ENCODE peak calls at places on chromosomes 6 and 20, in nine cellular contexts. One of them, this sample, is unnamed.

GRCh38 chr20:56630086-56630493 is 984 bp downstream of the TFAP2C start:
- DNase-seq in left lung: peak
- DNase-seq in anterior cingulate cortex: no peak
- DNase-seq in mesothelial cell of epicardium: peak
- DNase-seq in ureter: peak
- DNase-seq in GM20000: peak
- DNase-seq in GM04504: peak
- DNase-seq in fibroblast of mammary gland: peak
- DNase-seq in HuH-7: no peak
- DNase-seq in this sample: peak

GRCh38 chr6:154202334-154202733 is 154.3 kb downstream of the IPCEF1 start:
- DNase-seq in left lung: no peak
- DNase-seq in anterior cingulate cortex: no peak
- DNase-seq in mesothelial cell of epicardium: no peak
- DNase-seq in ureter: no peak
- DNase-seq in GM20000: no peak
- DNase-seq in GM04504: no peak
- DNase-seq in fibroblast of mammary gland: no peak
- DNase-seq in HuH-7: no peak
- DNase-seq in this sample: no peak

GRCh38 chr6:4616311-4616710 is 159.9 kb upstream of the CDYL start:
- DNase-seq in left lung: no peak
- DNase-seq in anterior cingulate cortex: no peak
- DNase-seq in mesothelial cell of epicardium: no peak
- DNase-seq in ureter: no peak
- DNase-seq in GM20000: no peak
- DNase-seq in GM04504: no peak
- DNase-seq in fibroblast of mammary gland: no peak
- DNase-seq in HuH-7: no peak
- DNase-seq in this sample: no peak

GRCh38 chr6:89997456-89998445 is 103.5 kb downstream of the GJA10 start:
- DNase-seq in left lung: no peak
- DNase-seq in anterior cingulate cortex: no peak
- DNase-seq in mesothelial cell of epicardium: no peak
- DNase-seq in ureter: no peak
- DNase-seq in GM20000: no peak
- DNase-seq in GM04504: no peak
- DNase-seq in fibroblast of mammary gland: peak
- DNase-seq in HuH-7: no peak
- DNase-seq in this sample: no peak

GRCh38 chr6:147043994-147044477 is 160.2 kb upstream of the STXBP5 start:
- DNase-seq in left lung: no peak
- DNase-seq in anterior cingulate cortex: no peak
- DNase-seq in mesothelial cell of epicardium: no peak
- DNase-seq in ureter: no peak
- DNase-seq in GM20000: no peak
- DNase-seq in GM04504: no peak
- DNase-seq in fibroblast of mammary gland: peak
- DNase-seq in HuH-7: no peak
- DNase-seq in this sample: peak

GRCh38 chr6:88722691-88723090 is 240.7 kb downstream of the RNGTT start:
- DNase-seq in left lung: no peak
- DNase-seq in anterior cingulate cortex: no peak
- DNase-seq in mesothelial cell of epicardium: no peak
- DNase-seq in ureter: no peak
- DNase-seq in GM20000: no peak
- DNase-seq in GM04504: no peak
- DNase-seq in fibroblast of mammary gland: no peak
- DNase-seq in HuH-7: no peak
- DNase-seq in this sample: no peak

GRCh38 chr6:132089173-132089572 is 138.0 kb upstream of the CCN2 start:
- DNase-seq in left lung: no peak
- DNase-seq in anterior cingulate cortex: no peak
- DNase-seq in mesothelial cell of epicardium: no peak
- DNase-seq in ureter: no peak
- DNase-seq in GM20000: no peak
- DNase-seq in GM04504: no peak
- DNase-seq in fibroblast of mammary gland: no peak
- DNase-seq in HuH-7: no peak
- DNase-seq in this sample: no peak

GRCh38 chr6:25250878-25251277 is 28.3 kb upstream of the CARMIL1 start:
- DNase-seq in left lung: no peak
- DNase-seq in anterior cingulate cortex: no peak
- DNase-seq in mesothelial cell of epicardium: no peak
- DNase-seq in ureter: no peak
- DNase-seq in GM20000: peak
- DNase-seq in GM04504: no peak
- DNase-seq in fibroblast of mammary gland: peak
- DNase-seq in HuH-7: no peak
- DNase-seq in this sample: peak

GRCh38 chr6:139457482-139457881 is 83.0 kb upstream of the CITED2 start:
- DNase-seq in left lung: no peak
- DNase-seq in anterior cingulate cortex: no peak
- DNase-seq in mesothelial cell of epicardium: no peak
- DNase-seq in ureter: no peak
- DNase-seq in GM20000: no peak
- DNase-seq in GM04504: peak
- DNase-seq in fibroblast of mammary gland: no peak
- DNase-seq in HuH-7: no peak
- DNase-seq in this sample: no peak

GRCh38 chr6:82365011-82365751 is 1.6 kb downstream of the TPBG start:
- DNase-seq in left lung: peak
- DNase-seq in anterior cingulate cortex: no peak
- DNase-seq in mesothelial cell of epicardium: peak
- DNase-seq in ureter: no peak
- DNase-seq in GM20000: peak
- DNase-seq in GM04504: peak
- DNase-seq in fibroblast of mammary gland: no peak
- DNase-seq in HuH-7: no peak
- DNase-seq in this sample: peak

GRCh38 chr6:158819213-158819976 is at the start of gene EZR:
- DNase-seq in left lung: peak
- DNase-seq in anterior cingulate cortex: peak
- DNase-seq in mesothelial cell of epicardium: peak
- DNase-seq in ureter: peak
- DNase-seq in GM20000: peak
- DNase-seq in GM04504: no peak
- DNase-seq in fibroblast of mammary gland: peak
- DNase-seq in HuH-7: peak
- DNase-seq in this sample: peak

GRCh38 chr20:61332016-61332975 is 80.2 kb downstream of the CDH4 start:
- DNase-seq in left lung: no peak
- DNase-seq in anterior cingulate cortex: no peak
- DNase-seq in mesothelial cell of epicardium: no peak
- DNase-seq in ureter: no peak
- DNase-seq in GM20000: no peak
- DNase-seq in GM04504: no peak
- DNase-seq in fibroblast of mammary gland: no peak
- DNase-seq in HuH-7: no peak
- DNase-seq in this sample: no peak

GRCh38 chr6:105797313-105797970 is 288.7 kb upstream of the PRDM1 start:
- DNase-seq in left lung: no peak
- DNase-seq in anterior cingulate cortex: no peak
- DNase-seq in mesothelial cell of epicardium: no peak
- DNase-seq in ureter: no peak
- DNase-seq in GM20000: no peak
- DNase-seq in GM04504: no peak
- DNase-seq in fibroblast of mammary gland: no peak
- DNase-seq in HuH-7: no peak
- DNase-seq in this sample: no peak

GRCh38 chr6:72420409-72420808 is 201.5 kb upstream of the KCNQ5 start:
- DNase-seq in left lung: no peak
- DNase-seq in anterior cingulate cortex: no peak
- DNase-seq in mesothelial cell of epicardium: no peak
- DNase-seq in ureter: no peak
- DNase-seq in GM20000: no peak
- DNase-seq in GM04504: no peak
- DNase-seq in fibroblast of mammary gland: no peak
- DNase-seq in HuH-7: no peak
- DNase-seq in this sample: no peak

GRCh38 chr20:341682-342081 is 5.2 kb upstream of the NRSN2 start:
- DNase-seq in left lung: no peak
- DNase-seq in anterior cingulate cortex: no peak
- DNase-seq in mesothelial cell of epicardium: no peak
- DNase-seq in ureter: no peak
- DNase-seq in GM20000: no peak
- DNase-seq in GM04504: no peak
- DNase-seq in fibroblast of mammary gland: peak
- DNase-seq in HuH-7: no peak
- DNase-seq in this sample: peak

GRCh38 chr20:40320612-40321011 is 368.4 kb downstream of the MAFB start:
- DNase-seq in left lung: no peak
- DNase-seq in anterior cingulate cortex: no peak
- DNase-seq in mesothelial cell of epicardium: no peak
- DNase-seq in ureter: no peak
- DNase-seq in GM20000: no peak
- DNase-seq in GM04504: no peak
- DNase-seq in fibroblast of mammary gland: no peak
- DNase-seq in HuH-7: no peak
- DNase-seq in this sample: no peak

GRCh38 chr6:94130458-94130857 is 711.1 kb upstream of the EPHA7 start:
- DNase-seq in left lung: no peak
- DNase-seq in anterior cingulate cortex: no peak
- DNase-seq in mesothelial cell of epicardium: no peak
- DNase-seq in ureter: no peak
- DNase-seq in GM20000: no peak
- DNase-seq in GM04504: no peak
- DNase-seq in fibroblast of mammary gland: no peak
- DNase-seq in HuH-7: no peak
- DNase-seq in this sample: no peak

GRCh38 chr20:46563170-46563847 is 12.9 kb upstream of the OCSTAMP start:
- DNase-seq in left lung: no peak
- DNase-seq in anterior cingulate cortex: no peak
- DNase-seq in mesothelial cell of epicardium: no peak
- DNase-seq in ureter: no peak
- DNase-seq in GM20000: no peak
- DNase-seq in GM04504: no peak
- DNase-seq in fibroblast of mammary gland: no peak
- DNase-seq in HuH-7: peak
- DNase-seq in this sample: no peak

GRCh38 chr6:15775076-15775634 is 112.3 kb upstream of the DTNBP1 start:
- DNase-seq in left lung: no peak
- DNase-seq in anterior cingulate cortex: no peak
- DNase-seq in mesothelial cell of epicardium: no peak
- DNase-seq in ureter: no peak
- DNase-seq in GM20000: no peak
- DNase-seq in GM04504: no peak
- DNase-seq in fibroblast of mammary gland: no peak
- DNase-seq in HuH-7: no peak
- DNase-seq in this sample: no peak

GRCh38 chr6:90288404-90288803 is 8.2 kb downstream of the BACH2 start:
- DNase-seq in left lung: no peak
- DNase-seq in anterior cingulate cortex: no peak
- DNase-seq in mesothelial cell of epicardium: no peak
- DNase-seq in ureter: no peak
- DNase-seq in GM20000: no peak
- DNase-seq in GM04504: no peak
- DNase-seq in fibroblast of mammary gland: peak
- DNase-seq in HuH-7: no peak
- DNase-seq in this sample: no peak

GRCh38 chr6:63637865-63638445 is 2.4 kb downstream of the PHF3 start:
- DNase-seq in left lung: no peak
- DNase-seq in anterior cingulate cortex: no peak
- DNase-seq in mesothelial cell of epicardium: no peak
- DNase-seq in ureter: no peak
- DNase-seq in GM20000: no peak
- DNase-seq in GM04504: no peak
- DNase-seq in fibroblast of mammary gland: no peak
- DNase-seq in HuH-7: no peak
- DNase-seq in this sample: no peak

GRCh38 chr20:38635721-38636285 is 34.2 kb downstream of the ARHGAP40 start:
- DNase-seq in left lung: no peak
- DNase-seq in anterior cingulate cortex: no peak
- DNase-seq in mesothelial cell of epicardium: no peak
- DNase-seq in ureter: no peak
- DNase-seq in GM20000: no peak
- DNase-seq in GM04504: no peak
- DNase-seq in fibroblast of mammary gland: peak
- DNase-seq in HuH-7: no peak
- DNase-seq in this sample: peak

GRCh38 chr20:8385247-8385646 is 253.2 kb downstream of the PLCB1 start:
- DNase-seq in left lung: no peak
- DNase-seq in anterior cingulate cortex: no peak
- DNase-seq in mesothelial cell of epicardium: no peak
- DNase-seq in ureter: no peak
- DNase-seq in GM20000: no peak
- DNase-seq in GM04504: peak
- DNase-seq in fibroblast of mammary gland: peak
- DNase-seq in HuH-7: no peak
- DNase-seq in this sample: peak

GRCh38 chr6:105553174-105553573 is 150.3 kb upstream of the PREP start:
- DNase-seq in left lung: no peak
- DNase-seq in anterior cingulate cortex: no peak
- DNase-seq in mesothelial cell of epicardium: no peak
- DNase-seq in ureter: no peak
- DNase-seq in GM20000: no peak
- DNase-seq in GM04504: no peak
- DNase-seq in fibroblast of mammary gland: no peak
- DNase-seq in HuH-7: no peak
- DNase-seq in this sample: no peak

GRCh38 chr20:49157146-49157545 is 31.0 kb downstream of the STAU1 start:
- DNase-seq in left lung: no peak
- DNase-seq in anterior cingulate cortex: no peak
- DNase-seq in mesothelial cell of epicardium: no peak
- DNase-seq in ureter: no peak
- DNase-seq in GM20000: no peak
- DNase-seq in GM04504: no peak
- DNase-seq in fibroblast of mammary gland: no peak
- DNase-seq in HuH-7: no peak
- DNase-seq in this sample: no peak

GRCh38 chr20:43189614-43190331 is at the start of gene PTPRT:
- DNase-seq in left lung: no peak
- DNase-seq in anterior cingulate cortex: peak
- DNase-seq in mesothelial cell of epicardium: no peak
- DNase-seq in ureter: no peak
- DNase-seq in GM20000: peak
- DNase-seq in GM04504: no peak
- DNase-seq in fibroblast of mammary gland: no peak
- DNase-seq in HuH-7: no peak
- DNase-seq in this sample: no peak

GRCh38 chr6:159852877-159853276 is 37.9 kb upstream of the MAS1 start:
- DNase-seq in left lung: no peak
- DNase-seq in anterior cingulate cortex: no peak
- DNase-seq in mesothelial cell of epicardium: no peak
- DNase-seq in ureter: no peak
- DNase-seq in GM20000: peak
- DNase-seq in GM04504: no peak
- DNase-seq in fibroblast of mammary gland: peak
- DNase-seq in HuH-7: no peak
- DNase-seq in this sample: peak

GRCh38 chr6:33271098-33271607 is 523 bp downstream of the VPS52 start:
- DNase-seq in left lung: no peak
- DNase-seq in anterior cingulate cortex: no peak
- DNase-seq in mesothelial cell of epicardium: no peak
- DNase-seq in ureter: no peak
- DNase-seq in GM20000: no peak
- DNase-seq in GM04504: no peak
- DNase-seq in fibroblast of mammary gland: peak
- DNase-seq in HuH-7: no peak
- DNase-seq in this sample: no peak

GRCh38 chr6:30748301-30748769 is 4.0 kb upstream of the IER3 start:
- DNase-seq in left lung: no peak
- DNase-seq in anterior cingulate cortex: no peak
- DNase-seq in mesothelial cell of epicardium: no peak
- DNase-seq in ureter: no peak
- DNase-seq in GM20000: no peak
- DNase-seq in GM04504: no peak
- DNase-seq in fibroblast of mammary gland: no peak
- DNase-seq in HuH-7: no peak
- DNase-seq in this sample: no peak

GRCh38 chr20:59008715-59009336 is 1.8 kb upstream of the CTSZ start:
- DNase-seq in left lung: no peak
- DNase-seq in anterior cingulate cortex: no peak
- DNase-seq in mesothelial cell of epicardium: no peak
- DNase-seq in ureter: peak
- DNase-seq in GM20000: no peak
- DNase-seq in GM04504: no peak
- DNase-seq in fibroblast of mammary gland: no peak
- DNase-seq in HuH-7: no peak
- DNase-seq in this sample: no peak

GRCh38 chr6:1670711-1671462 is 61.2 kb downstream of the FOXC1 start:
- DNase-seq in left lung: no peak
- DNase-seq in anterior cingulate cortex: no peak
- DNase-seq in mesothelial cell of epicardium: no peak
- DNase-seq in ureter: no peak
- DNase-seq in GM20000: no peak
- DNase-seq in GM04504: no peak
- DNase-seq in fibroblast of mammary gland: no peak
- DNase-seq in HuH-7: no peak
- DNase-seq in this sample: no peak

This sample was measured in cardiac fibroblast.